ENCODE peak calls at places on chromosome 13, in eight cellular contexts. B is posterior cingulate gyrus; J is IMR-90; I is lung; W is activated CD4-positive, alpha-beta T cell treated with anti-CD3 and anti-CD28 coated beads for 36 hours; F is stimulated activated CD8-positive, alpha-beta memory T cell treated with anti-CD3 and anti-CD28 coated beads, Interleukin-4, amount 100 ng/mL, for 48 hours; Q is ureter; Z is NCI-H2081. H is an unnamed sample.

GRCh38 chr13:61202042-61202441 is 213.6 kb downstream of the PCDH20 start:
- DNase-seq in B (no peak), J (no peak), I (no peak), W (no peak), F (no peak), Q (no peak), Z (no peak), H (no peak)

GRCh38 chr13:105773887-105774538 is 761.4 kb downstream of the EFNB2 start:
- DNase-seq in B (no peak), J (peak), I (no peak), W (peak), F (no peak), Q (no peak), Z (no peak), H (peak)

GRCh38 chr13:51937320-51938290 is 73.6 kb downstream of the ATP7B start:
- DNase-seq in B (no peak), J (no peak), I (no peak), W (no peak), F (no peak), Q (no peak), Z (no peak), H (no peak)

GRCh38 chr13:110310541-110311491 is 3.7 kb downstream of the COL4A2 start:
- DNase-seq in B (no peak), J (no peak), I (no peak), W (no peak), F (no peak), Q (no peak), Z (no peak), H (no peak)

GRCh38 chr13:44140146-44140545 is 233.5 kb upstream of the SERP2 start:
- DNase-seq in B (no peak), J (no peak), I (no peak), W (no peak), F (no peak), Q (no peak), Z (peak), H (no peak)

GRCh38 chr13:99281811-99282263 is 23.7 kb upstream of the GPR18 start:
- DNase-seq in B (no peak), J (no peak), I (peak), W (peak), F (peak), Q (peak), Z (no peak), H (no peak)

GRCh38 chr13:39540929-39541605 is 61.9 kb downstream of the LHFPL6 start:
- DNase-seq in B (no peak), J (no peak), I (no peak), W (no peak), F (no peak), Q (no peak), Z (no peak), H (no peak)

GRCh38 chr13:114079601-114080536 is 52.6 kb downstream of the RASA3 start:
- DNase-seq in B (peak), J (no peak), I (no peak), W (no peak), F (no peak), Q (no peak), Z (no peak), H (no peak)

GRCh38 chr13:48302920-48303330 is 626 bp upstream of the RB1 start:
- DNase-seq in B (no peak), J (peak), I (no peak), W (no peak), F (no peak), Q (no peak), Z (peak), H (no peak)

GRCh38 chr13:76292726-76293125 is 593.5 kb downstream of the KCTD12 start:
- DNase-seq in B (no peak), J (no peak), I (no peak), W (no peak), F (no peak), Q (no peak), Z (no peak), H (no peak)

GRCh38 chr13:114106991-114107685 is 25.3 kb downstream of the RASA3 start:
- DNase-seq in B (peak), J (no peak), I (no peak), W (peak), F (no peak), Q (no peak), Z (no peak), H (no peak)

GRCh38 chr13:62294210-62294609 is 878.6 kb upstream of the PCDH20 start:
- DNase-seq in B (no peak), J (peak), I (no peak), W (no peak), F (no peak), Q (no peak), Z (no peak), H (peak)

GRCh38 chr13:98997738-98998641 is 20.1 kb upstream of the DOCK9 start:
- DNase-seq in B (no peak), J (no peak), I (no peak), W (peak), F (peak), Q (no peak), Z (no peak), H (peak)

GRCh38 chr13:63110431-63110830 is 1694.8 kb upstream of the PCDH20 start:
- DNase-seq in B (no peak), J (peak), I (no peak), W (no peak), F (no peak), Q (no peak), Z (no peak), H (no peak)

GRCh38 chr13:35994131-35994966 is 136.8 kb downstream of the DCLK1 start:
- DNase-seq in B (peak), J (peak), I (no peak), W (no peak), F (no peak), Q (peak), Z (peak), H (peak)

GRCh38 chr13:97875911-97876310 is 77.6 kb upstream of the IPO5 start:
- DNase-seq in B (no peak), J (no peak), I (no peak), W (no peak), F (no peak), Q (no peak), Z (no peak), H (no peak)

GRCh38 chr13:37984357-37984756 is 114.8 kb upstream of the TRPC4 start:
- DNase-seq in B (no peak), J (no peak), I (no peak), W (no peak), F (no peak), Q (no peak), Z (no peak), H (peak)

GRCh38 chr13:101623469-101624209 is 171.2 kb downstream of the ITGBL1 start:
- DNase-seq in B (no peak), J (peak), I (no peak), W (no peak), F (no peak), Q (no peak), Z (no peak), H (peak)

GRCh38 chr13:19910336-19911072 is 47.1 kb upstream of the ZMYM5 start:
- DNase-seq in B (no peak), J (peak), I (no peak), W (no peak), F (no peak), Q (no peak), Z (no peak), H (peak)

GRCh38 chr13:93249259-93249917 is 22.8 kb downstream of the GPC6 start:
- DNase-seq in B (no peak), J (peak), I (no peak), W (no peak), F (no peak), Q (no peak), Z (peak), H (peak)

GRCh38 chr13:109818136-109818535 is 31.8 kb upstream of the IRS2 start:
- DNase-seq in B (no peak), J (no peak), I (no peak), W (no peak), F (no peak), Q (no peak), Z (no peak), H (no peak)

H was measured in ELR.